ENCODE peak calls at places on chromosomes 1 and 21, in seven cellular contexts. One of them, this sample, is unnamed.

GRCh38 chr1:27539901-27540861 is 50.2 kb upstream of the WASF2 start:
- DNase-seq in uterus: peak
- DNase-seq in esophagus squamous epithelium: no peak
- DNase-seq in CD4-positive, CD25-positive, alpha-beta regulatory T cell: no peak
- DNase-seq in SJSA1: peak
- DNase-seq in fibroblast of mammary gland: peak
- DNase-seq in NCI-H1105 treated with DMSO at 0.1 percent for 48 hours: no peak
- DNase-seq in this sample: no peak

GRCh38 chr21:14259669-14260458 is 43.9 kb downstream of the RBM11 start:
- DNase-seq in esophagus squamous epithelium: no peak
- DNase-seq in SJSA1: peak
- DNase-seq in NCI-H1105 treated with DMSO at 0.1 percent for 48 hours: peak
- DNase-seq in fibroblast of mammary gland: peak
- DNase-seq in CD4-positive, CD25-positive, alpha-beta regulatory T cell: no peak
- DNase-seq in uterus: no peak
- DNase-seq in this sample: peak

GRCh38 chr1:194624833-194625232 is 1438.4 kb upstream of the B3GALT2 start:
- DNase-seq in CD4-positive, CD25-positive, alpha-beta regulatory T cell: no peak
- DNase-seq in esophagus squamous epithelium: no peak
- DNase-seq in uterus: no peak
- DNase-seq in SJSA1: no peak
- DNase-seq in fibroblast of mammary gland: no peak
- DNase-seq in NCI-H1105 treated with DMSO at 0.1 percent for 48 hours: no peak
- DNase-seq in this sample: no peak

GRCh38 chr21:38188037-38188436 is 68.8 kb upstream of the KCNJ15 start:
- DNase-seq in fibroblast of mammary gland: peak
- DNase-seq in SJSA1: no peak
- DNase-seq in CD4-positive, CD25-positive, alpha-beta regulatory T cell: no peak
- DNase-seq in uterus: no peak
- DNase-seq in esophagus squamous epithelium: no peak
- DNase-seq in NCI-H1105 treated with DMSO at 0.1 percent for 48 hours: no peak
- DNase-seq in this sample: no peak

GRCh38 chr1:26225033-26225831 is 8.8 kb upstream of the CEP85 start:
- DNase-seq in CD4-positive, CD25-positive, alpha-beta regulatory T cell: peak
- DNase-seq in esophagus squamous epithelium: no peak
- DNase-seq in fibroblast of mammary gland: peak
- DNase-seq in SJSA1: no peak
- DNase-seq in NCI-H1105 treated with DMSO at 0.1 percent for 48 hours: no peak
- DNase-seq in uterus: peak
- DNase-seq in this sample: no peak

GRCh38 chr1:206699626-206700025 is 14.9 kb downstream of the MAPKAPK2 start:
- DNase-seq in SJSA1: no peak
- DNase-seq in NCI-H1105 treated with DMSO at 0.1 percent for 48 hours: no peak
- DNase-seq in esophagus squamous epithelium: no peak
- DNase-seq in fibroblast of mammary gland: peak
- DNase-seq in CD4-positive, CD25-positive, alpha-beta regulatory T cell: no peak
- DNase-seq in uterus: peak
- DNase-seq in this sample: no peak

GRCh38 chr1:224626042-224626441 is 9.9 kb downstream of the CNIH3 start:
- DNase-seq in esophagus squamous epithelium: no peak
- DNase-seq in uterus: no peak
- DNase-seq in CD4-positive, CD25-positive, alpha-beta regulatory T cell: no peak
- DNase-seq in NCI-H1105 treated with DMSO at 0.1 percent for 48 hours: no peak
- DNase-seq in SJSA1: no peak
- DNase-seq in fibroblast of mammary gland: peak
- DNase-seq in this sample: no peak

GRCh38 chr1:113141650-113142473 is 68.9 kb downstream of the LRIG2 start:
- DNase-seq in esophagus squamous epithelium: no peak
- DNase-seq in NCI-H1105 treated with DMSO at 0.1 percent for 48 hours: no peak
- DNase-seq in SJSA1: peak
- DNase-seq in uterus: no peak
- DNase-seq in CD4-positive, CD25-positive, alpha-beta regulatory T cell: no peak
- DNase-seq in fibroblast of mammary gland: peak
- DNase-seq in this sample: no peak

GRCh38 chr1:236893626-236894545 is 98.8 kb downstream of the MTR start:
- DNase-seq in fibroblast of mammary gland: peak
- DNase-seq in CD4-positive, CD25-positive, alpha-beta regulatory T cell: no peak
- DNase-seq in esophagus squamous epithelium: no peak
- DNase-seq in NCI-H1105 treated with DMSO at 0.1 percent for 48 hours: no peak
- DNase-seq in SJSA1: no peak
- DNase-seq in uterus: no peak
- DNase-seq in this sample: no peak

GRCh38 chr1:111448482-111448917 is 556 bp downstream of the WDR77 start:
- DNase-seq in fibroblast of mammary gland: peak
- DNase-seq in uterus: no peak
- DNase-seq in CD4-positive, CD25-positive, alpha-beta regulatory T cell: no peak
- DNase-seq in esophagus squamous epithelium: no peak
- DNase-seq in NCI-H1105 treated with DMSO at 0.1 percent for 48 hours: no peak
- DNase-seq in SJSA1: peak
- DNase-seq in this sample: no peak

GRCh38 chr21:46255758-46256337 is 27.3 kb upstream of the LSS start:
- DNase-seq in SJSA1: no peak
- DNase-seq in CD4-positive, CD25-positive, alpha-beta regulatory T cell: no peak
- DNase-seq in uterus: no peak
- DNase-seq in NCI-H1105 treated with DMSO at 0.1 percent for 48 hours: no peak
- DNase-seq in fibroblast of mammary gland: no peak
- DNase-seq in esophagus squamous epithelium: no peak
- DNase-seq in this sample: no peak

GRCh38 chr1:241022366-241022765 is 334.6 kb downstream of the RGS7 start:
- DNase-seq in CD4-positive, CD25-positive, alpha-beta regulatory T cell: no peak
- DNase-seq in uterus: no peak
- DNase-seq in SJSA1: no peak
- DNase-seq in esophagus squamous epithelium: no peak
- DNase-seq in NCI-H1105 treated with DMSO at 0.1 percent for 48 hours: no peak
- DNase-seq in fibroblast of mammary gland: peak
- DNase-seq in this sample: no peak

GRCh38 chr1:207004931-207005830 is 27.4 kb downstream of the C1orf116 start:
- DNase-seq in esophagus squamous epithelium: no peak
- DNase-seq in SJSA1: peak
- DNase-seq in CD4-positive, CD25-positive, alpha-beta regulatory T cell: peak
- DNase-seq in uterus: no peak
- DNase-seq in NCI-H1105 treated with DMSO at 0.1 percent for 48 hours: peak
- DNase-seq in fibroblast of mammary gland: peak
- DNase-seq in this sample: no peak

GRCh38 chr1:240304466-240304865 is 212.8 kb downstream of the FMN2 start:
- DNase-seq in SJSA1: no peak
- DNase-seq in uterus: no peak
- DNase-seq in fibroblast of mammary gland: no peak
- DNase-seq in NCI-H1105 treated with DMSO at 0.1 percent for 48 hours: no peak
- DNase-seq in esophagus squamous epithelium: no peak
- DNase-seq in CD4-positive, CD25-positive, alpha-beta regulatory T cell: no peak
- DNase-seq in this sample: no peak

GRCh38 chr1:62621907-62622306 is 24.6 kb downstream of the ANGPTL3 start:
- DNase-seq in SJSA1: peak
- DNase-seq in esophagus squamous epithelium: no peak
- DNase-seq in uterus: no peak
- DNase-seq in CD4-positive, CD25-positive, alpha-beta regulatory T cell: no peak
- DNase-seq in fibroblast of mammary gland: peak
- DNase-seq in NCI-H1105 treated with DMSO at 0.1 percent for 48 hours: no peak
- DNase-seq in this sample: peak

GRCh38 chr1:53104289-53104913 is 38.0 kb downstream of the SLC1A7 start:
- DNase-seq in NCI-H1105 treated with DMSO at 0.1 percent for 48 hours: no peak
- DNase-seq in CD4-positive, CD25-positive, alpha-beta regulatory T cell: no peak
- DNase-seq in esophagus squamous epithelium: no peak
- DNase-seq in fibroblast of mammary gland: no peak
- DNase-seq in SJSA1: no peak
- DNase-seq in uterus: peak
- DNase-seq in this sample: no peak

GRCh38 chr1:154407866-154408777 is 3.0 kb downstream of the IL6R start:
- DNase-seq in uterus: peak
- DNase-seq in NCI-H1105 treated with DMSO at 0.1 percent for 48 hours: no peak
- DNase-seq in esophagus squamous epithelium: no peak
- DNase-seq in fibroblast of mammary gland: no peak
- DNase-seq in CD4-positive, CD25-positive, alpha-beta regulatory T cell: no peak
- DNase-seq in SJSA1: peak
- DNase-seq in this sample: no peak

GRCh38 chr1:44610527-44611148 is 63.6 kb downstream of the TMEM53 start:
- DNase-seq in SJSA1: no peak
- DNase-seq in CD4-positive, CD25-positive, alpha-beta regulatory T cell: no peak
- DNase-seq in uterus: no peak
- DNase-seq in esophagus squamous epithelium: no peak
- DNase-seq in NCI-H1105 treated with DMSO at 0.1 percent for 48 hours: no peak
- DNase-seq in fibroblast of mammary gland: no peak
- DNase-seq in this sample: no peak

GRCh38 chr1:243313635-243314536 is 58.0 kb downstream of the SDCCAG8 start:
- DNase-seq in uterus: no peak
- DNase-seq in fibroblast of mammary gland: no peak
- DNase-seq in CD4-positive, CD25-positive, alpha-beta regulatory T cell: no peak
- DNase-seq in NCI-H1105 treated with DMSO at 0.1 percent for 48 hours: no peak
- DNase-seq in SJSA1: no peak
- DNase-seq in esophagus squamous epithelium: no peak
- DNase-seq in this sample: no peak

GRCh38 chr1:207935166-207935583 is 24.2 kb upstream of the CD34 start:
- DNase-seq in fibroblast of mammary gland: no peak
- DNase-seq in NCI-H1105 treated with DMSO at 0.1 percent for 48 hours: no peak
- DNase-seq in esophagus squamous epithelium: no peak
- DNase-seq in SJSA1: no peak
- DNase-seq in CD4-positive, CD25-positive, alpha-beta regulatory T cell: no peak
- DNase-seq in uterus: no peak
- DNase-seq in this sample: no peak

GRCh38 chr1:60341274-60341673 is 267.7 kb upstream of the C1orf87 start:
- DNase-seq in esophagus squamous epithelium: no peak
- DNase-seq in NCI-H1105 treated with DMSO at 0.1 percent for 48 hours: no peak
- DNase-seq in SJSA1: no peak
- DNase-seq in fibroblast of mammary gland: no peak
- DNase-seq in CD4-positive, CD25-positive, alpha-beta regulatory T cell: no peak
- DNase-seq in uterus: no peak
- DNase-seq in this sample: no peak

GRCh38 chr1:19390901-19391595 is 78.9 kb downstream of the SLC66A1 start:
- DNase-seq in fibroblast of mammary gland: peak
- DNase-seq in CD4-positive, CD25-positive, alpha-beta regulatory T cell: peak
- DNase-seq in esophagus squamous epithelium: no peak
- DNase-seq in uterus: peak
- DNase-seq in NCI-H1105 treated with DMSO at 0.1 percent for 48 hours: peak
- DNase-seq in SJSA1: peak
- DNase-seq in this sample: peak

GRCh38 chr1:22557341-22557950 is 5.8 kb upstream of the EPHA8 start:
- DNase-seq in CD4-positive, CD25-positive, alpha-beta regulatory T cell: no peak
- DNase-seq in fibroblast of mammary gland: peak
- DNase-seq in NCI-H1105 treated with DMSO at 0.1 percent for 48 hours: peak
- DNase-seq in uterus: no peak
- DNase-seq in SJSA1: no peak
- DNase-seq in esophagus squamous epithelium: no peak
- DNase-seq in this sample: no peak

GRCh38 chr21:37380349-37381323 is 14.1 kb downstream of the DYRK1A start:
- DNase-seq in SJSA1: no peak
- DNase-seq in esophagus squamous epithelium: no peak
- DNase-seq in NCI-H1105 treated with DMSO at 0.1 percent for 48 hours: no peak
- DNase-seq in CD4-positive, CD25-positive, alpha-beta regulatory T cell: no peak
- DNase-seq in fibroblast of mammary gland: peak
- DNase-seq in uterus: no peak
- DNase-seq in this sample: no peak

GRCh38 chr1:19139711-19140110 is 70.4 kb downstream of the UBR4 start:
- DNase-seq in fibroblast of mammary gland: no peak
- DNase-seq in CD4-positive, CD25-positive, alpha-beta regulatory T cell: no peak
- DNase-seq in uterus: no peak
- DNase-seq in NCI-H1105 treated with DMSO at 0.1 percent for 48 hours: no peak
- DNase-seq in esophagus squamous epithelium: no peak
- DNase-seq in SJSA1: no peak
- DNase-seq in this sample: no peak

This sample was measured in GDM1.